ENCODE peak calls at places on chromosome 10, in eight cellular contexts. One of them, this sample, is unnamed.

GRCh38 chr10:36023939-36024338 is 381.8 kb upstream of the FZD8 start:
- DNase-seq in heart right ventricle: no peak
- DNase-seq in AG04450: peak; percentile 26
- DNase-seq in H9: no peak
- DNase-seq in ELR: peak; percentile 69
- DNase-seq in HuH-7.5: no peak
- DNase-seq in foreskin fibroblast: peak; percentile 26
- DNase-seq in AG08395: peak; percentile 93
- DNase-seq in this sample: peak; percentile 15

GRCh38 chr10:112227331-112227961 is 43.9 kb upstream of the GPAM start:
- DNase-seq in heart right ventricle: no peak
- DNase-seq in AG04450: no peak
- DNase-seq in H9: no peak
- DNase-seq in ELR: peak; percentile 57
- DNase-seq in HuH-7.5: no peak
- DNase-seq in foreskin fibroblast: peak; percentile 7
- DNase-seq in AG08395: peak; percentile 43
- DNase-seq in this sample: peak; percentile 49

GRCh38 chr10:127762925-127763324 is 25.9 kb downstream of the FOXI2 start:
- DNase-seq in heart right ventricle: no peak
- DNase-seq in AG04450: no peak
- DNase-seq in H9: peak; percentile 36
- DNase-seq in ELR: no peak
- DNase-seq in HuH-7.5: no peak
- DNase-seq in foreskin fibroblast: no peak
- DNase-seq in AG08395: no peak
- DNase-seq in this sample: no peak

GRCh38 chr10:79038841-79039201 is 29.9 kb upstream of the ZMIZ1 start:
- DNase-seq in heart right ventricle: no peak
- DNase-seq in AG04450: no peak
- DNase-seq in H9: peak; percentile 76
- DNase-seq in ELR: no peak
- DNase-seq in HuH-7.5: no peak
- DNase-seq in foreskin fibroblast: peak; percentile 73
- DNase-seq in AG08395: peak; percentile 52
- DNase-seq in this sample: no peak

GRCh38 chr10:133173860-133174523 is 14.0 kb downstream of the KNDC1 start:
- DNase-seq in heart right ventricle: no peak
- DNase-seq in AG04450: no peak
- DNase-seq in H9: no peak
- DNase-seq in ELR: no peak
- DNase-seq in HuH-7.5: no peak
- DNase-seq in foreskin fibroblast: no peak
- DNase-seq in AG08395: no peak
- DNase-seq in this sample: no peak

GRCh38 chr10:83897626-83898025 is 241.7 kb upstream of the GHITM start:
- DNase-seq in heart right ventricle: no peak
- DNase-seq in AG04450: no peak
- DNase-seq in H9: no peak
- DNase-seq in ELR: no peak
- DNase-seq in HuH-7.5: no peak
- DNase-seq in foreskin fibroblast: no peak
- DNase-seq in AG08395: no peak
- DNase-seq in this sample: no peak

GRCh38 chr10:133207627-133208026 is 22.4 kb upstream of the UTF1 start:
- DNase-seq in heart right ventricle: peak; percentile 7
- DNase-seq in AG04450: no peak
- DNase-seq in H9: no peak
- DNase-seq in ELR: no peak
- DNase-seq in HuH-7.5: no peak
- DNase-seq in foreskin fibroblast: no peak
- DNase-seq in AG08395: no peak
- DNase-seq in this sample: no peak

GRCh38 chr10:13658864-13659685 is 72.3 kb downstream of the PRPF18 start:
- DNase-seq in heart right ventricle: peak; percentile 66
- DNase-seq in AG04450: no peak
- DNase-seq in H9: no peak
- DNase-seq in ELR: no peak
- DNase-seq in HuH-7.5: no peak
- DNase-seq in foreskin fibroblast: no peak
- DNase-seq in AG08395: no peak
- DNase-seq in this sample: no peak

GRCh38 chr10:110642980-110643655 is 1.0 kb upstream of the RBM20 start:
- DNase-seq in heart right ventricle: no peak
- DNase-seq in AG04450: no peak
- DNase-seq in H9: peak; percentile 74
- DNase-seq in ELR: peak; percentile 15
- DNase-seq in HuH-7.5: no peak
- DNase-seq in foreskin fibroblast: peak; percentile 17
- DNase-seq in AG08395: no peak
- DNase-seq in this sample: no peak

GRCh38 chr10:7408494-7409044 is 2.3 kb downstream of the SFMBT2 start:
- DNase-seq in heart right ventricle: peak; percentile 79
- DNase-seq in AG04450: no peak
- DNase-seq in H9: peak; percentile 55
- DNase-seq in ELR: no peak
- DNase-seq in HuH-7.5: no peak
- DNase-seq in foreskin fibroblast: peak; percentile 84
- DNase-seq in AG08395: peak; percentile 32
- DNase-seq in this sample: no peak

GRCh38 chr10:118958984-118959916 is 70.3 kb upstream of the NANOS1 start:
- DNase-seq in heart right ventricle: peak; percentile 53
- DNase-seq in AG04450: no peak
- DNase-seq in H9: peak; percentile 25
- DNase-seq in ELR: peak; percentile 68
- DNase-seq in HuH-7.5: no peak
- DNase-seq in foreskin fibroblast: peak; percentile 91
- DNase-seq in AG08395: peak; percentile 88
- DNase-seq in this sample: peak; percentile 49

GRCh38 chr10:23198940-23199767 is 7.0 kb downstream of the PTF1A start:
- DNase-seq in heart right ventricle: no peak
- DNase-seq in AG04450: no peak
- DNase-seq in H9: peak; percentile 76
- DNase-seq in ELR: no peak
- DNase-seq in HuH-7.5: no peak
- DNase-seq in foreskin fibroblast: no peak
- DNase-seq in AG08395: no peak
- DNase-seq in this sample: no peak

GRCh38 chr10:121601458-121601857 is 3.2 kb upstream of the FGFR2 start:
- DNase-seq in heart right ventricle: no peak
- DNase-seq in AG04450: no peak
- DNase-seq in H9: no peak
- DNase-seq in ELR: no peak
- DNase-seq in HuH-7.5: no peak
- DNase-seq in foreskin fibroblast: no peak
- DNase-seq in AG08395: no peak
- DNase-seq in this sample: no peak

GRCh38 chr10:71463111-71463510 is 66.4 kb downstream of the CDH23 start:
- DNase-seq in heart right ventricle: no peak
- DNase-seq in AG04450: no peak
- DNase-seq in H9: no peak
- DNase-seq in ELR: no peak
- DNase-seq in HuH-7.5: no peak
- DNase-seq in foreskin fibroblast: no peak
- DNase-seq in AG08395: no peak
- DNase-seq in this sample: no peak

GRCh38 chr10:91856637-91857036 is 52.6 kb downstream of the FGFBP3 start:
- DNase-seq in heart right ventricle: no peak
- DNase-seq in AG04450: no peak
- DNase-seq in H9: no peak
- DNase-seq in ELR: peak; percentile 22
- DNase-seq in HuH-7.5: no peak
- DNase-seq in foreskin fibroblast: peak; percentile 15
- DNase-seq in AG08395: no peak
- DNase-seq in this sample: no peak

GRCh38 chr10:131485732-131486131 is 174.2 kb upstream of the TCERG1L start:
- DNase-seq in heart right ventricle: no peak
- DNase-seq in AG04450: no peak
- DNase-seq in H9: no peak
- DNase-seq in ELR: no peak
- DNase-seq in HuH-7.5: no peak
- DNase-seq in foreskin fibroblast: no peak
- DNase-seq in AG08395: no peak
- DNase-seq in this sample: no peak

GRCh38 chr10:70508912-70509366 is 30.4 kb downstream of the PALD1 start:
- DNase-seq in heart right ventricle: peak; percentile 64
- DNase-seq in AG04450: no peak
- DNase-seq in H9: peak; percentile 67
- DNase-seq in ELR: peak; percentile 8
- DNase-seq in HuH-7.5: no peak
- DNase-seq in foreskin fibroblast: peak; percentile 68
- DNase-seq in AG08395: peak; percentile 58
- DNase-seq in this sample: no peak

GRCh38 chr10:21497177-21497807 is 28.2 kb downstream of the SKIDA1 start:
- DNase-seq in heart right ventricle: peak; percentile 95
- DNase-seq in AG04450: no peak
- DNase-seq in H9: peak; percentile 85
- DNase-seq in ELR: peak; percentile 87
- DNase-seq in HuH-7.5: peak; percentile 94
- DNase-seq in foreskin fibroblast: peak; percentile 97
- DNase-seq in AG08395: peak; percentile 93
- DNase-seq in this sample: no peak

GRCh38 chr10:74502963-74503608 is 323.3 kb upstream of the KAT6B start:
- DNase-seq in heart right ventricle: no peak
- DNase-seq in AG04450: peak; percentile 34
- DNase-seq in H9: no peak
- DNase-seq in ELR: peak; percentile 90
- DNase-seq in HuH-7.5: no peak
- DNase-seq in foreskin fibroblast: peak; percentile 84
- DNase-seq in AG08395: peak; percentile 10
- DNase-seq in this sample: peak; percentile 70

GRCh38 chr10:109723305-109723704 is 200.0 kb downstream of the XPNPEP1 start:
- DNase-seq in heart right ventricle: no peak
- DNase-seq in AG04450: no peak
- DNase-seq in H9: no peak
- DNase-seq in ELR: no peak
- DNase-seq in HuH-7.5: no peak
- DNase-seq in foreskin fibroblast: no peak
- DNase-seq in AG08395: no peak
- DNase-seq in this sample: no peak

GRCh38 chr10:30583778-30584415 is 45.7 kb downstream of the LYZL2 start:
- DNase-seq in heart right ventricle: peak; percentile 38
- DNase-seq in AG04450: peak; percentile 29
- DNase-seq in H9: no peak
- DNase-seq in ELR: peak; percentile 68
- DNase-seq in HuH-7.5: no peak
- DNase-seq in foreskin fibroblast: peak; percentile 74
- DNase-seq in AG08395: peak; percentile 68
- DNase-seq in this sample: no peak

GRCh38 chr10:87674963-87675362 is 15.3 kb downstream of the PAPSS2 start:
- DNase-seq in heart right ventricle: no peak
- DNase-seq in AG04450: no peak
- DNase-seq in H9: no peak
- DNase-seq in ELR: peak; percentile 69
- DNase-seq in HuH-7.5: no peak
- DNase-seq in foreskin fibroblast: peak; percentile 50
- DNase-seq in AG08395: no peak
- DNase-seq in this sample: no peak

GRCh38 chr10:46555713-46556514 is 544 bp downstream of the GPRIN2 start:
- DNase-seq in heart right ventricle: no peak
- DNase-seq in AG04450: no peak
- DNase-seq in H9: peak; percentile 93
- DNase-seq in ELR: no peak
- DNase-seq in HuH-7.5: no peak
- DNase-seq in foreskin fibroblast: no peak
- DNase-seq in AG08395: no peak
- DNase-seq in this sample: no peak

GRCh38 chr10:72832701-72833100 is 60.8 kb upstream of the OIT3 start:
- DNase-seq in heart right ventricle: no peak
- DNase-seq in AG04450: no peak
- DNase-seq in H9: no peak
- DNase-seq in ELR: no peak
- DNase-seq in HuH-7.5: no peak
- DNase-seq in foreskin fibroblast: no peak
- DNase-seq in AG08395: no peak
- DNase-seq in this sample: no peak

GRCh38 chr10:100984670-100985177 is 2.6 kb downstream of the MRPL43 start:
- DNase-seq in heart right ventricle: no peak
- DNase-seq in AG04450: no peak
- DNase-seq in H9: no peak
- DNase-seq in ELR: no peak
- DNase-seq in HuH-7.5: no peak
- DNase-seq in foreskin fibroblast: no peak
- DNase-seq in AG08395: no peak
- DNase-seq in this sample: no peak

GRCh38 chr10:27944005-27944404 is 54.9 kb downstream of the ODAD2 start:
- DNase-seq in heart right ventricle: no peak
- DNase-seq in AG04450: no peak
- DNase-seq in H9: no peak
- DNase-seq in ELR: no peak
- DNase-seq in HuH-7.5: no peak
- DNase-seq in foreskin fibroblast: no peak
- DNase-seq in AG08395: no peak
- DNase-seq in this sample: no peak

GRCh38 chr10:34102237-34102673 is 712.8 kb downstream of the PARD3 start:
- DNase-seq in heart right ventricle: peak; percentile 71
- DNase-seq in AG04450: no peak
- DNase-seq in H9: no peak
- DNase-seq in ELR: peak; percentile 62
- DNase-seq in HuH-7.5: no peak
- DNase-seq in foreskin fibroblast: peak; percentile 82
- DNase-seq in AG08395: peak; percentile 78
- DNase-seq in this sample: no peak

GRCh38 chr10:29977161-29977560 is 82.2 kb downstream of the JCAD start:
- DNase-seq in heart right ventricle: no peak
- DNase-seq in AG04450: no peak
- DNase-seq in H9: no peak
- DNase-seq in ELR: no peak
- DNase-seq in HuH-7.5: no peak
- DNase-seq in foreskin fibroblast: no peak
- DNase-seq in AG08395: no peak
- DNase-seq in this sample: no peak

GRCh38 chr10:131578472-131578970 is 267.0 kb upstream of the TCERG1L start:
- DNase-seq in heart right ventricle: no peak
- DNase-seq in AG04450: no peak
- DNase-seq in H9: no peak
- DNase-seq in ELR: no peak
- DNase-seq in HuH-7.5: no peak
- DNase-seq in foreskin fibroblast: no peak
- DNase-seq in AG08395: no peak
- DNase-seq in this sample: no peak

GRCh38 chr10:33534455-33534854 is 200.0 kb upstream of the NRP1 start:
- DNase-seq in heart right ventricle: no peak
- DNase-seq in AG04450: no peak
- DNase-seq in H9: no peak
- DNase-seq in ELR: no peak
- DNase-seq in HuH-7.5: no peak
- DNase-seq in foreskin fibroblast: no peak
- DNase-seq in AG08395: no peak
- DNase-seq in this sample: no peak

GRCh38 chr10:58373446-58373834 is 11.8 kb upstream of the TFAM start:
- DNase-seq in heart right ventricle: no peak
- DNase-seq in AG04450: no peak
- DNase-seq in H9: no peak
- DNase-seq in ELR: peak; percentile 47
- DNase-seq in HuH-7.5: no peak
- DNase-seq in foreskin fibroblast: no peak
- DNase-seq in AG08395: no peak
- DNase-seq in this sample: no peak

GRCh38 chr10:58184120-58184670 is 83.5 kb downstream of the IPMK start:
- DNase-seq in heart right ventricle: no peak
- DNase-seq in AG04450: no peak
- DNase-seq in H9: no peak
- DNase-seq in ELR: no peak
- DNase-seq in HuH-7.5: no peak
- DNase-seq in foreskin fibroblast: no peak
- DNase-seq in AG08395: no peak
- DNase-seq in this sample: no peak

GRCh38 chr10:61888744-61889143 is 12.8 kb upstream of the ARID5B start:
- DNase-seq in heart right ventricle: no peak
- DNase-seq in AG04450: no peak
- DNase-seq in H9: no peak
- DNase-seq in ELR: peak; percentile 67
- DNase-seq in HuH-7.5: no peak
- DNase-seq in foreskin fibroblast: peak; percentile 60
- DNase-seq in AG08395: peak; percentile 52
- DNase-seq in this sample: no peak

GRCh38 chr10:19788902-19789301 is 27.3 kb upstream of the PLXDC2 start:
- DNase-seq in heart right ventricle: no peak
- DNase-seq in AG04450: no peak
- DNase-seq in H9: no peak
- DNase-seq in ELR: no peak
- DNase-seq in HuH-7.5: no peak
- DNase-seq in foreskin fibroblast: no peak
- DNase-seq in AG08395: no peak
- DNase-seq in this sample: no peak

This sample was measured in HS-5.